ENCODE peak calls at places on chromosomes 11 and 22, in seven cellular contexts. V is OCI-LY7, Z is astrocyte of the spinal cord, G is fibroblast of mammary gland, W is upper lobe of right lung, J is lower lobe of right lung, F is mesothelial cell of epicardium. O is an unnamed sample.
A peak's percentile ranks its signal among the peaks of the same experiment; 100 is the strongest.

GRCh38 chr11:12901874-12902481 is 107.1 kb upstream of the RASSF10 start:
- DNase-seq in V (no peak), Z (no peak), G (peak; percentile 18), W (no peak), J (no peak), F (no peak), O (no peak)

GRCh38 chr11:26698224-26698623 is 23.6 kb downstream of the SLC5A12 start:
- DNase-seq in V (no peak), Z (no peak), G (no peak), W (no peak), J (no peak), F (no peak), O (no peak)

GRCh38 chr11:70429428-70429705 is 31.0 kb downstream of the CTTN start:
- DNase-seq in V (no peak), Z (no peak), G (no peak), W (no peak), J (no peak), F (no peak), O (no peak)

GRCh38 chr11:45577755-45578154 is 87.7 kb downstream of the CHST1 start:
- DNase-seq in V (no peak), Z (no peak), G (no peak), W (no peak), J (no peak), F (no peak), O (no peak)

GRCh38 chr22:25548866-25549464 is 15.5 kb upstream of the GRK3 start:
- DNase-seq in V (no peak), Z (no peak), G (no peak), W (no peak), J (no peak), F (no peak), O (no peak)

GRCh38 chr11:13030857-13031256 is 21.7 kb downstream of the RASSF10 start:
- DNase-seq in V (no peak), Z (no peak), G (no peak), W (peak; percentile 73), J (peak; percentile 52), F (no peak), O (no peak)

GRCh38 chr22:38981005-38981658 is 1.0 kb upstream of the APOBEC3B start:
- DNase-seq in V (peak; percentile 26), Z (no peak), G (peak; percentile 5), W (no peak), J (no peak), F (no peak), O (no peak)

GRCh38 chr11:95352733-95353346 is 121.8 kb upstream of the SESN3 start:
- DNase-seq in V (no peak), Z (no peak), G (no peak), W (no peak), J (no peak), F (no peak), O (no peak)

GRCh38 chr22:24576793-24577192 is 16.1 kb downstream of the LRRC75B start:
- DNase-seq in V (no peak), Z (no peak), G (no peak), W (no peak), J (no peak), F (no peak), O (no peak)

GRCh38 chr22:41305646-41306045 is 4.3 kb downstream of the ZC3H7B start:
- DNase-seq in V (no peak), Z (peak; percentile 56), G (peak; percentile 89), W (no peak), J (no peak), F (no peak), O (no peak)

GRCh38 chr22:49013707-49014106 is 814.0 kb downstream of the BRD1 start:
- DNase-seq in V (no peak), Z (no peak), G (no peak), W (peak; percentile 54), J (no peak), F (no peak), O (no peak)

GRCh38 chr22:49015459-49015858 is 812.2 kb downstream of the BRD1 start:
- DNase-seq in V (no peak), Z (no peak), G (no peak), W (peak; percentile 47), J (no peak), F (no peak), O (no peak)

GRCh38 chr22:49012695-49013094 is 815.0 kb downstream of the BRD1 start:
- DNase-seq in V (no peak), Z (no peak), G (no peak), W (no peak), J (no peak), F (no peak), O (no peak)

GRCh38 chr22:49015993-49016908 is 811.4 kb downstream of the BRD1 start:
- DNase-seq in V (no peak), Z (no peak), G (no peak), W (peak; percentile 61), J (peak; percentile 49), F (no peak), O (no peak)

DNA sequence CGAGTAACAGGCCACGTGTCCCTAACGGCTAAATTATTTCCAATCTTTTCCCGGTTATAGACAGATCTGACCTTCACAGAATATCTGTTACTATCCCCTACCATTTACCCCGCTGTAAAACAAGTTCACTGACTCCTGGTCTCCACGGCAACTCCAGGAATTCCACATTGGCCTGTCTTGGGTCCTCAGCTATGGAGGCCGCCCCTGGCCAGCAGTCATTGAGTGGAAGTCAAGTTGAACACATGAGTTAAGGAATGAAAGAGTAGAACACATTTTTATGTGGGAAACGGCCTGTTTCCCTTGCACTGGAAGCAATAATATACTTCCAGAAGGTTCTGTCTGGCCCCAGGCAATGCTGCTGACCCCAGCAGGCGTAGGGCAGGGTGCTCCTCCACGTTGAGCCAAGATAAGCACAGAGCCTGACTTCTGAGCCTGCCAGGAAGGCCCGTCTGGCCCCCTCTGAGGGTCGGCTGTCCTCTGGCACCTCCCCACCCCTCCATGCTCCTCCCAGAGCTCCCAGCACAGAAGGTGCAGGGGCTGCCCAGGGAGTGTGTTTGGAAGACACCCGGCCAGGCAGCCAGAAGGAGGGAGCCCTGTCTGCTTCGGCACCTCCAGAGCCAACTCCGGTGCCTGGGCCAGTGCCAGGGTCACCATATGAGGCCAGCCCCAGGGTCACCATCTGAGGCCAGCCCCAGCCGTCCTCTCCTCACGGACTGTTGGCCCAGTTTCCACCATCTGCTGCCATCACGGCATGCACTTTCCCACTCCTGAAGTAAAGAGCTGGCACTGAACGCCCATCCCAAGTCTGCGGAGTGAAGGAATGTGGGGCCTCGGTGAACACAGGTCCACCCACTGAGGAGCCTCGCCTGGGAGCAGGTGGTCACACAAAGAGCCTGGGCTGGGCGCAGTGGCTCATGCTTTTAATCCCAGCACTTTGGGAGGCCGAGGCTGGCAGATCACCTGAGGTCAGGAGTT is 813.2 kb downstream of the BRD1 start:
- DNase-seq in V (no peak), Z (no peak), G (no peak), W (peak; percentile 56), J (peak; percentile 38), F (no peak), O (no peak)
- TF ChIP-seq CTCF in V (no peak), Z (no peak), G (no peak), W (no peak), J (no peak), F (no peak), O (no peak)

DNA sequence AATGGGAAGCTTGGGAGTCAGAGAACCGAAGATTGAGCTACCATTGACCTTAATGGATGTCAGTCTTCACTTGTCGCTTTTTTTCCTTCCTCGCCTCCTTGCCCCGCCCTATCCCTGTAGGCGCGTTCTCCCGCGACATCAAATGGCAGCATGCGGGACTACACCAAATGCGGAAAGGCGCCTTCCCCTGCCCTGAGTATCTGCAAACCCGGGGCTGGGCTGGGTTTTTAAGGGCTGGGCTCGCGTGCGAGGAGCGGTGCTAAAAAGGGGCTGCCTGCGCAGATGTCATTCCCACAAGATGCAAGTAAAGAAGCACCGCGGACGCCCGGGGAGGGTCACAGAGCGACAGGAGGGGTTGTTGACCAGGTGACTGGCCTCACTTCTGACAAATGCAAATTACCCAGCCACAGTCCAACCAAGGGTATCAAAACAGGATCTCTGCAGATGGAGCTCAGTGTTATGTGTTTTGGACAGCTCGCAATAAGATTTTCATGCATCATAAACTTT is 4.7 kb upstream of the FAM111B start:
- DNase-seq in V (peak; percentile 94), Z (peak; percentile 13), G (peak; percentile 46), W (peak; percentile 81), J (peak; percentile 75), F (peak; percentile 20), O (peak; percentile 47)
- TF ChIP-seq CTCF in V (peak; percentile 69), Z (peak; percentile 38), G (peak; percentile 31), W (peak; percentile 41), J (peak; percentile 30), F (no peak), O (peak; percentile 42)

GRCh38 chr22:28951969-28952521 is 68.7 kb downstream of the ZNRF3 start:
- DNase-seq in V (no peak), Z (peak; percentile 80), G (peak; percentile 19), W (no peak), J (no peak), F (no peak), O (no peak)
- TF ChIP-seq CTCF in V (no peak), Z (peak; percentile 45), G (peak; percentile 12), W (peak; percentile 16), J (no peak), F (no peak), O (no peak)

GRCh38 chr11:57567512-57568329 is at the start of gene UBE2L6:
- DNase-seq in V (peak; percentile 84), Z (peak; percentile 39), G (peak; percentile 18), W (peak; percentile 92), J (peak; percentile 90), F (peak; percentile 70), O (peak; percentile 82)
- TF ChIP-seq CTCF in V (peak; percentile 95), Z (peak; percentile 29), G (no peak), W (no peak), J (peak; percentile 95), F (no peak), O (no peak)

GRCh38 chr22:48576333-48577013 is 1251.2 kb downstream of the BRD1 start:
- DNase-seq in V (no peak), Z (no peak), G (no peak), W (no peak), J (peak; percentile 37), F (peak; percentile 45), O (peak; percentile 72)
- TF ChIP-seq CTCF in V (no peak), Z (peak; percentile 11), G (no peak), W (peak; percentile 13), J (peak; percentile 24), F (peak; percentile 22), O (peak; percentile 77)

DNA sequence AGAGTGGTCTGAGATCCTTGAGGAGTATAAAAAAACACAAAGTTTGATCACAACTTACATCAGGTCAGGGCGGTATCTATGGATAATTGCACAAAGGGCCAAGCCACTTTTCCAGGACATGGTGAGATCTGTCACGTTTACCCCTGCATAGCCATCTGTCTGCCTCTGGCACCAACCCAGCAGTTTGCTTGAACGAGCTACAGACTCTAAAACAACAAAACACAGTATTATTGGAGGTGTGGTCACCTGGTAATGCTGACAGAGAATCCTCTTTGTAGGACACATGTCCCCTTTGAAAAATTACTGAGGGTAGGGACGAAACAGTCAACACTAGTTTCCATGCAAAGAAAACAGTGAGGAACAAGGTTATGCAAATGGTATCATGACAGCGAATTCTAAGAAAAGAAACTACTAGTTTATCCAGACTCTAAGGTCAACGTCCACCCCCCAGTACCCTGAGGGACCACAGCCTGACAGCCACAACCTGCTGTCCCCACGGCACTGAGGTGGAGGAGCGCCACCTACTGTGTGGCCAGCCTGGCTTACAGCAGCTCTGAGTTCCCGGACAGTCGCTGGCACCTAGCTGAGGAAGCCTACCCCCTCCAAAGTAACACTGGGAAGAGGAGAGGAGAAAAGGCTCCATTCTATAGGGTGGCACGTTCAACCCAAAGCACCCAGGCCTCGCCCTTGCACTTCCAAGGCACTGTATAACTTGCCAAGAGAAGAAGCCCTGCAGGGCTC is 117.3 kb upstream of the BID start:
- DNase-seq in V (no peak), Z (no peak), G (no peak), W (no peak), J (no peak), F (no peak), O (no peak)
- TF ChIP-seq CTCF in V (peak; percentile 67), Z (peak; percentile 52), G (peak; percentile 23), W (peak; percentile 35), J (peak; percentile 25), F (no peak), O (peak; percentile 33)

O was measured in progenitor cell of endocrine pancreas.